ENCODE peak calls at places on chromosomes 4 and X, in ten cellular contexts. L is DND-41, P is adrenal gland, S is MM.1S, I is suprapubic skin, K is mammary epithelial cell, G is lower lobe of right lung, X is colonic mucosa, F is psoas muscle, A is AG04450. D is an unnamed sample.

GRCh38 chr4:171966356-171966755 is 153.2 kb downstream of the GALNTL6 start:
- DNase-seq in K (no peak), L (no peak), I (no peak), F (no peak), S (no peak), X (no peak), A (no peak), G (no peak), P (no peak), D (no peak)

GRCh38 chrX:48697182-48697727 is 721 bp downstream of the SUV39H1 start:
- DNase-seq in K (no peak), G (no peak), S (no peak), P (no peak), F (no peak), L (no peak), A (no peak), X (no peak), I (no peak), D (no peak)

GRCh38 chrX:34866636-34867035 is 76.0 kb upstream of the FAM47B start:
- DNase-seq in F (no peak), X (no peak), A (no peak), S (no peak), K (no peak), I (no peak), L (no peak), G (no peak), P (no peak), D (no peak)

GRCh38 chrX:136687457-136687856 is 39.5 kb downstream of the CD40LG start:
- DNase-seq in I (no peak), G (no peak), S (no peak), A (no peak), K (no peak), P (no peak), L (no peak), F (no peak), X (no peak), D (no peak)

GRCh38 chrX:50971390-50971789 is 60.9 kb downstream of the BMP15 start:
- DNase-seq in I (no peak), S (no peak), P (no peak), A (no peak), G (no peak), K (peak; percentile 76), X (no peak), F (no peak), L (no peak), D (no peak)

GRCh38 chrX:118974088-118974907 is at the start of gene LONRF3:
- DNase-seq in G (peak; percentile 88), X (peak; percentile 80), F (peak; percentile 87), K (no peak), I (peak; percentile 90), P (peak; percentile 72), S (peak; percentile 44), L (no peak), A (no peak), D (peak; percentile 72)

GRCh38 chrX:115591856-115592842 is 31.2 kb downstream of the PLS3 start:
- DNase-seq in L (no peak), S (no peak), G (no peak), I (no peak), X (no peak), F (no peak), K (peak; percentile 77), A (no peak), P (no peak), D (no peak)

GRCh38 chr4:95050980-95051688 is 293.4 kb downstream of the BMPR1B start:
- DNase-seq in L (peak; percentile 56), S (no peak), X (no peak), F (peak; percentile 60), G (no peak), I (no peak), A (no peak), K (no peak), P (no peak), D (no peak)

GRCh38 chr4:73446336-73446938 is 10.4 kb downstream of the AFP start:
- DNase-seq in L (peak; percentile 18), I (no peak), K (peak; percentile 43), A (no peak), S (peak; percentile 75), F (no peak), P (no peak), G (no peak), X (no peak), D (no peak)

GRCh38 chr4:165662341-165662740 is 210.7 kb upstream of the TLL1 start:
- DNase-seq in I (no peak), L (no peak), X (no peak), K (no peak), F (no peak), S (no peak), P (no peak), G (no peak), A (no peak), D (no peak)

GRCh38 chr4:30754021-30754420 is 33.9 kb downstream of the PCDH7 start:
- DNase-seq in F (no peak), A (no peak), I (no peak), P (no peak), K (peak; percentile 63), X (no peak), G (no peak), L (no peak), S (no peak), D (no peak)

DNA sequence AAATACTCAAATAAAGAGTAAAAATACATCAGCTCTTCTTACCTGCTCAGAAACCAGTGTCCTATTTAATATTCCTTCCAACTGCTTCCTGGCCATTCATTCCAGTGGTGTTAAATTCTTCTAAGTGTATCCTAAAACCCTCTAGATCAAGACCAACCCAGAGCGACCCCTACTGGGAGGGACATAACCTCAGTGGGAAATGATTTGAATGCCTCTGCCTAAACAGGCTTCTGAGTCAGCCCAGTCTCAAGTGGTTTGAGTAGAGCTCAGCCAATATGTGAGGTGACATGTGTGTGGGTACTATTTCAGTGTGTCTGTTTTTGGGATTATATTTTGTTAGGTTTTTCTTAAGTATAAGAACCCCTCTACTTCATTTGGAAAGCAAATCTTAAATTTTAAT is 133.6 kb upstream of the ARHGEF9 start:
- DNase-seq in L (no peak), F (no peak), P (no peak), K (peak; percentile 28), I (no peak), G (no peak), X (no peak), A (no peak), S (no peak), D (no peak)
- TF ChIP-seq CTCF in L (no peak), F (no peak), P (no peak), K (peak; percentile 24), I (no peak), G (no peak), X (no peak), A (no peak), S (no peak), D (no peak)

DNA sequence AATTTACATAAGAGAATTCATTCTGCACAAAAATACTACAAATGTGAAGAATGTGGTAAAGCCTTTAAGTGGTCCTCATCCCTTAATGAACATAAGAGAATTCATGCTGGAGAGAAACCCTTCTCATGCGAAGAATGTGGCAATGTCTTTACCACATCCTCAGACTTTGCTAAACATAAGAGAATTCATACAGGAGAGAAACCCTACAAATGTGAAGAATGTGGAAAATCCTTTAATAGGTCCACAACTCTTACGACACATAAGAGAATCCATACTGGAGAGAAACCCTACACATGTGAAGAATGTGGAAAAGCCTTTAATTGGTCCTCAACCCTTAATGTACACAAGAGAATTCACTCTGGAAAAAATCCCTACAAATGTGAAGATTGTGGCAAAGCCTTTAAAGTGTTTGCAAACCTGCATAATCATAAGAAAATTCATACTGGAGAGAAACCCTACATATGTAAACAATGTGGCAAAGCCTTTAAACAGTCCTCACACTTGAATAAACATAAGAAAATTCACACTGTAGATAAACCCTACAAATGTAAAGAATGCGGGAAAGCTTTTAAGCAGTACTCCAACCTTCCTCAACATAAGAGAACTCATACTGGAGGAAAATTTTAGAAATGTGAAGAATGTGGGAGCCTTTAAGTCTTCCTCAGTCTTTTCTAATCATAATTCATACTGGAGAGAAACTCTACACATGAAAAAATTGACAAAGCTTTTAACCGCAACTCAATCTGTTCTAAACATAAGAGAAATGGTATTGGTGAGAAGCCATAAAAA is 37.4 kb downstream of the ZNF718 start:
- DNase-seq in G (no peak), P (no peak), F (no peak), X (no peak), I (no peak), K (no peak), S (no peak), L (no peak), A (no peak), D (no peak)
- H3K9me3 ChIP-seq in G (peaks cover 99% of the 10 kb centered on the region), P (peaks cover 5% of the 10 kb centered on the region), F (peaks cover 98% of the 10 kb centered on the region), X (peaks cover 19% of the 10 kb centered on the region), I (peaks cover 65% of the 10 kb centered on the region), K (peaks cover 48% of the 10 kb centered on the region), S (no peaks in the 10 kb centered on the region), L (peaks cover 79% of the 10 kb centered on the region), A (peaks cover 22% of the 10 kb centered on the region), D (peaks cover 79% of the 10 kb centered on the region)

GRCh38 chrX:130415201-130415600 is 13.4 kb downstream of the RBMX2 start:
- DNase-seq in A (no peak), F (no peak), K (no peak), L (no peak), X (no peak), P (no peak), G (no peak), I (no peak), S (no peak), D (no peak)

GRCh38 chrX:130416785-130417184 is 15.0 kb downstream of the RBMX2 start:
- DNase-seq in I (no peak), A (no peak), X (no peak), L (no peak), K (no peak), F (no peak), G (no peak), P (no peak), S (no peak), D (no peak)

GRCh38 chrX:130414800-130415199 is 13.0 kb downstream of the RBMX2 start:
- DNase-seq in G (no peak), P (no peak), X (no peak), L (no peak), I (no peak), S (no peak), A (no peak), F (no peak), K (no peak), D (no peak)

GRCh38 chrX:130418066-130418465 is 16.3 kb downstream of the RBMX2 start:
- DNase-seq in S (no peak), A (no peak), P (no peak), X (no peak), K (no peak), G (no peak), L (no peak), I (no peak), F (no peak), D (no peak)

DNA sequence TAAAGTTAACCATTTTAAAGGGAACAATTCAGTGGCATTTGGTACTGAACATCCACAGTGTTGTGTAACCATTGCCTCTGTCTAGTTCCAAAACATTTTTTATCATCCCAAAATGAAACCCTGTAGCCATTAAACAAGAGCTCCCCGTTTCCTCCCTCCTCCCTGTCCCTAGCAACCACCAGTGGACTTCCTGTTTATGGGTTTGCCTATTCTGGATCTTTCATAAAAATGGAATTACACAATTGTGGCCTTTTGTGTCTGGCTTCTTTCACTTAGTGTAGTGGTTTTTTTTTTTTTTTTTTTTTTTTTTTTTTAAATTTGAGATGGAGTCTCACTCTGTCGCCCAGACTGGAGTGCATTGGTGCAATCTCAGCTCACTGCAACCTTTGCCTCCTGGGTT is 11.6 kb downstream of the RBMX2 start:
- DNase-seq in X (no peak), P (peak; percentile 19), L (no peak), I (no peak), S (no peak), A (no peak), F (no peak), G (no peak), K (no peak), D (no peak)
- TF ChIP-seq CTCF in X (no peak), P (no peak), L (no peak), I (no peak), S (no peak), A (no peak), F (no peak), G (no peak), K (no peak), D (no peak)

GRCh38 chr4:11881364-11881763 is 452.7 kb upstream of the HS3ST1 start:
- DNase-seq in F (no peak), S (no peak), P (no peak), X (no peak), A (no peak), K (no peak), I (no peak), L (no peak), G (no peak), D (no peak)
- H3K9me3 ChIP-seq in F (peaks cover 1% of the 10 kb centered on the region), S (no peaks in the 10 kb centered on the region), P (no peaks in the 10 kb centered on the region), X (no peaks in the 10 kb centered on the region), A (no peaks in the 10 kb centered on the region), K (no peaks in the 10 kb centered on the region), I (no peaks in the 10 kb centered on the region), L (no peaks in the 10 kb centered on the region), G (no peaks in the 10 kb centered on the region), D (no peaks in the 10 kb centered on the region)